ENCODE peak calls at places on chromosomes 13 and 19, in eight cellular contexts. H, K, W, Z, G, F, I and M are unnamed samples.
A peak's percentile ranks its signal among the peaks of the same experiment; 100 is the strongest.

GRCh38 chr13:27953671-27954405 is 15.3 kb downstream of the CDX2 start:
- DNase-seq in K (peak; percentile 57), G (peak; percentile 73), H (peak; percentile 67), I (peak; percentile 91), F (peak; percentile 78), Z (peak; percentile 30), W (no peak), M (peak; percentile 88)

GRCh38 chr19:16887353-16888265 is 1.2 kb upstream of the F2RL3 start:
- DNase-seq in H (no peak), Z (no peak), W (no peak), F (peak; percentile 44), G (no peak), I (no peak), K (no peak), M (no peak)

GRCh38 chr13:44268965-44269364 is 104.7 kb upstream of the SERP2 start:
- DNase-seq in I (peak; percentile 25), G (no peak), Z (no peak), H (no peak), F (no peak), W (no peak), K (no peak), M (no peak)

GRCh38 chr13:46101488-46102289 is 3.1 kb downstream of the CPB2 start:
- DNase-seq in Z (no peak), K (no peak), H (no peak), G (no peak), W (peak; percentile 5), F (no peak), I (no peak), M (no peak)

GRCh38 chr19:5903054-5903501 is 512 bp downstream of the NDUFA11 start:
- DNase-seq in G (no peak), F (no peak), I (no peak), W (peak; percentile 13), Z (no peak), K (no peak), H (no peak), M (no peak)

GRCh38 chr13:99895428-99895998 is 76.1 kb downstream of the ZIC5 start:
- DNase-seq in Z (no peak), H (no peak), W (no peak), K (no peak), I (peak; percentile 42), F (no peak), G (peak; percentile 52), M (no peak)

GRCh38 chr13:45162821-45163220 is 38.0 kb downstream of the KCTD4 start:
- DNase-seq in G (no peak), F (no peak), I (no peak), K (peak; percentile 54), Z (no peak), H (no peak), W (no peak), M (no peak)

GRCh38 chr13:80408270-80408669 is 67.3 kb upstream of the SPRY2 start:
- DNase-seq in F (no peak), K (no peak), W (no peak), I (no peak), Z (no peak), H (no peak), G (no peak), M (no peak)

GRCh38 chr19:53057904-53058579 is 13.5 kb downstream of the ERVV-2 start:
- DNase-seq in Z (no peak), W (no peak), I (no peak), F (no peak), H (peak; percentile 75), G (no peak), K (no peak), M (peak; percentile 65)

GRCh38 chr13:64362564-64362963 is 2867.6 kb downstream of the PCDH9 start:
- DNase-seq in K (no peak), W (no peak), H (no peak), G (no peak), I (no peak), F (no peak), Z (no peak), M (no peak)

GRCh38 chr13:113981201-113981605 is 7.3 kb upstream of the C13orf46 start:
- DNase-seq in W (no peak), G (no peak), H (peak; percentile 99), K (peak; percentile 9), F (peak; percentile 60), I (peak; percentile 94), Z (no peak), M (no peak)

GRCh38 chr19:1512671-1513491 is at the start of gene ADAMTSL5:
- DNase-seq in F (peak; percentile 87), I (no peak), Z (peak; percentile 62), H (no peak), W (no peak), G (peak; percentile 80), K (peak; percentile 41), M (no peak)

GRCh38 chr19:54952591-54953344 is 5.4 kb upstream of the NLRP7 start:
- DNase-seq in W (no peak), I (no peak), K (no peak), G (no peak), H (no peak), F (no peak), Z (no peak), M (no peak)

GRCh38 chr13:86757236-86757978 is 913.8 kb upstream of the SLITRK5 start:
- DNase-seq in F (no peak), K (no peak), Z (peak; percentile 5), W (no peak), G (no peak), H (no peak), I (no peak), M (no peak)

GRCh38 chr13:114026128-114026880 is 52.4 kb upstream of the C13orf46 start:
- DNase-seq in F (no peak), H (no peak), W (no peak), I (no peak), K (no peak), G (no peak), Z (no peak), M (no peak)

GRCh38 chr19:58554494-58555368 is at the start of gene CHMP2A:
- DNase-seq in F (peak; percentile 100), W (peak; percentile 96), Z (peak; percentile 96), I (peak; percentile 100), H (peak; percentile 99), K (peak; percentile 98), G (peak; percentile 99), M (peak; percentile 96)

GRCh38 chr13:50679321-50679720 is 164.2 kb downstream of the DLEU7 start:
- DNase-seq in F (no peak), G (no peak), Z (no peak), H (no peak), K (no peak), W (no peak), I (no peak), M (no peak)

GRCh38 chr13:87669379-87669978 is 1.7 kb upstream of the SLITRK5 start:
- DNase-seq in F (no peak), W (peak; percentile 87), G (no peak), H (peak; percentile 27), Z (no peak), K (no peak), I (no peak), M (no peak)

GRCh38 chr13:97346561-97347254 is 87.3 kb upstream of the RAP2A start:
- DNase-seq in I (no peak), G (no peak), Z (no peak), F (no peak), H (no peak), W (no peak), K (no peak), M (no peak)

GRCh38 chr13:106230450-106230849 is 305.0 kb downstream of the EFNB2 start:
- DNase-seq in G (no peak), H (no peak), K (no peak), W (no peak), Z (no peak), F (no peak), I (no peak), M (no peak)

GRCh38 chr13:76937416-76937815 is 10.9 kb upstream of the ACOD1 start:
- DNase-seq in H (no peak), F (no peak), Z (no peak), K (peak; percentile 3), I (no peak), G (no peak), W (no peak), M (no peak)

GRCh38 chr19:35119091-35119490 is 3.5 kb downstream of the FXYD3 start:
- DNase-seq in K (no peak), F (no peak), H (no peak), Z (no peak), G (no peak), I (no peak), W (no peak), M (no peak)

GRCh38 chr13:113547248-113547971 is 37.1 kb upstream of the TFDP1 start:
- DNase-seq in F (no peak), H (no peak), Z (no peak), K (no peak), W (no peak), G (no peak), I (peak; percentile 78), M (no peak)

GRCh38 chr13:47420012-47420411 is 523.2 kb upstream of the HTR2A start:
- DNase-seq in W (no peak), G (no peak), I (no peak), Z (no peak), F (no peak), K (no peak), H (no peak), M (no peak)
- TF ChIP-seq CTCF in W (no peak), G (no peak), I (no peak), Z (no peak), F (peak; percentile 16), K (no peak), H (no peak), M (no peak)

GRCh38 chr13:31878955-31879354 is 139.6 kb downstream of the RXFP2 start:
- DNase-seq in K (no peak), I (no peak), F (no peak), H (no peak), Z (no peak), G (no peak), W (no peak), M (no peak)
- TF ChIP-seq CTCF in K (no peak), I (no peak), F (no peak), H (no peak), Z (no peak), G (no peak), W (no peak), M (no peak)

GRCh38 chr13:109165417-109165904 is 536.0 kb downstream of the MYO16 start:
- DNase-seq in Z (no peak), F (no peak), G (no peak), W (no peak), I (peak; percentile 73), H (no peak), K (no peak), M (no peak)
- TF ChIP-seq CTCF in Z (no peak), F (no peak), G (no peak), W (no peak), I (no peak), H (no peak), K (no peak), M (no peak)

GRCh38 chr19:48490980-48491792 is 20.4 kb downstream of the LMTK3 start:
- DNase-seq in K (peak; percentile 86), Z (peak; percentile 43), W (peak; percentile 80), F (peak; percentile 43), G (peak; percentile 71), I (no peak), H (peak; percentile 51), M (no peak)

GRCh38 chr19:48491793-48492123 is 19.9 kb downstream of the LMTK3 start:
- DNase-seq in F (peak; percentile 49), I (no peak), K (no peak), Z (no peak), G (no peak), W (no peak), H (no peak), M (no peak)

GRCh38 chr19:48487944-48488343 is 18.8 kb downstream of the CYTH2 start:
- DNase-seq in W (no peak), I (peak; percentile 93), H (peak; percentile 93), Z (no peak), K (peak; percentile 98), G (no peak), F (peak; percentile 87), M (no peak)

GRCh38 chr19:48487544-48487943 is 18.4 kb downstream of the CYTH2 start:
- DNase-seq in W (no peak), K (no peak), I (no peak), G (no peak), Z (no peak), F (no peak), H (no peak), M (no peak)

GRCh38 chr19:48489608-48490216 is 20.5 kb downstream of the CYTH2 start:
- DNase-seq in Z (peak; percentile 71), G (peak; percentile 89), K (peak; percentile 95), W (peak; percentile 81), I (peak; percentile 95), F (peak; percentile 88), H (peak; percentile 79), M (peak; percentile 81)
- TF ChIP-seq CTCF in Z (peak; percentile 89), G (peak; percentile 88), K (peak; percentile 92), W (peak; percentile 90), I (peak; percentile 73), F (peak; percentile 92), H (peak; percentile 96), M (peak; percentile 95)